ENCODE peak calls at places on chromosomes 4 and X, in four cellular contexts. D, N, M and O are unnamed samples.

GRCh38 chr4:170227928-170228327 is 138.2 kb upstream of the AADAT start:
- DNase-seq in D (no peak), M (no peak), N (no peak), O (no peak)

GRCh38 chr4:86542319-86543027 is 51.6 kb upstream of the PTPN13 start:
- DNase-seq in D (no peak), N (no peak), M (no peak), O (no peak)

GRCh38 chr4:106418444-106418843 is 49.9 kb upstream of the GIMD1 start:
- DNase-seq in M (no peak), D (no peak), N (peak), O (no peak)

GRCh38 chr4:81215219-81215892 is at the start of gene PRKG2:
- DNase-seq in N (no peak), M (no peak), D (no peak), O (no peak)

GRCh38 chr4:188029114-188029513 is 33.5 kb downstream of the ZFP42 start:
- DNase-seq in N (no peak), M (no peak), D (no peak), O (no peak)

GRCh38 chr4:160175064-160175643 is 1072.3 kb downstream of the RAPGEF2 start:
- DNase-seq in M (no peak), D (no peak), N (no peak), O (no peak)

GRCh38 chr4:8245879-8246833 is 23.4 kb upstream of the HTRA3 start:
- DNase-seq in M (no peak), N (no peak), D (no peak), O (no peak)

GRCh38 chr4:87937523-87937922 is 38.0 kb upstream of the SPP1 start:
- DNase-seq in M (no peak), D (no peak), N (no peak), O (no peak)

GRCh38 chr4:139817657-139818452 is 152.2 kb downstream of the MGST2 start:
- DNase-seq in M (no peak), N (no peak), D (no peak), O (no peak)

GRCh38 chrX:9690046-9690445 is 75.6 kb downstream of the GPR143 start:
- DNase-seq in M (no peak), D (no peak), N (no peak), O (no peak)

GRCh38 chr4:54333657-54334056 is 104.6 kb downstream of the PDGFRA start:
- DNase-seq in M (no peak), N (no peak), D (peak), O (no peak)

GRCh38 chrX:30275498-30275897 is 28.6 kb downstream of the MAGEB1 start:
- DNase-seq in D (no peak), N (no peak), M (no peak), O (no peak)

GRCh38 chr4:186068581-186069402 is at the start of gene TLR3:
- DNase-seq in D (no peak), M (no peak), N (no peak), O (no peak)

GRCh38 chr4:159463235-159463634 is 360.4 kb downstream of the RAPGEF2 start:
- DNase-seq in N (no peak), D (no peak), M (no peak), O (no peak)

GRCh38 chrX:150192846-150193245 is 170.3 kb upstream of the MAMLD1 start:
- DNase-seq in M (no peak), D (no peak), N (no peak), O (no peak)

GRCh38 chrX:47484885-47485284 is 1.9 kb upstream of the ZNF41 start:
- DNase-seq in M (no peak), D (no peak), N (no peak), O (no peak)

GRCh38 chrX:96579252-96579651 is 105.4 kb upstream of the DIAPH2 start:
- DNase-seq in M (no peak), N (no peak), D (no peak), O (no peak)

GRCh38 chr4:121062466-121062975 is 9.8 kb downstream of the NDNF start:
- DNase-seq in M (no peak), D (no peak), N (no peak), O (no peak)

GRCh38 chrX:134544614-134545255 is 84.8 kb downstream of the HPRT1 start:
- DNase-seq in D (no peak), N (peak), M (no peak), O (no peak)

GRCh38 chrX:150942958-150943594 is 40.1 kb upstream of the HMGB3 start:
- DNase-seq in N (no peak), M (no peak), D (no peak), O (no peak)

GRCh38 chrX:45515262-45516215 is 314.9 kb upstream of the DIPK2B start:
- DNase-seq in D (no peak), N (peak), M (peak), O (peak)

GRCh38 chr4:156933633-156934258 is 37.9 kb downstream of the PDGFC start:
- DNase-seq in N (no peak), D (no peak), M (peak), O (no peak)

GRCh38 chr4:108850407-108850709 is 87.5 kb upstream of the ETNPPL start:
- DNase-seq in M (no peak), D (no peak), N (no peak), O (no peak)

GRCh38 chr4:139184129-139184528 is 7.1 kb upstream of the ELF2 start:
- DNase-seq in D (no peak), M (no peak), N (no peak), O (no peak)

GRCh38 chr4:128379860-128380259 is 92.2 kb upstream of the PGRMC2 start:
- DNase-seq in N (peak), M (peak), D (no peak), O (no peak)

GRCh38 chrX:44675364-44676024 is 132.8 kb upstream of the FUNDC1 start:
- DNase-seq in D (no peak), N (peak), M (no peak), O (no peak)

GRCh38 chr4:184684491-184685189 is 35.1 kb downstream of the PRIMPOL start:
- DNase-seq in N (no peak), D (no peak), M (no peak), O (no peak)

GRCh38 chr4:54315561-54315960 is 86.5 kb downstream of the PDGFRA start:
- DNase-seq in D (no peak), M (no peak), N (no peak), O (no peak)

GRCh38 chrX:78199851-78200250 is 60.4 kb upstream of the TAF9B start:
- DNase-seq in D (no peak), M (peak), N (peak), O (no peak)

GRCh38 chr4:3202836-3203820 is 45.8 kb upstream of the MSANTD1 start:
- DNase-seq in D (no peak), N (no peak), M (peak), O (no peak)

GRCh38 chr4:143558823-143559756 is 45.6 kb downstream of the SMARCA5 start:
- DNase-seq in D (peak), M (peak), N (peak), O (peak)

GRCh38 chrX:75061701-75062100 is 94.4 kb downstream of the ABCB7 start:
- DNase-seq in M (no peak), N (no peak), D (no peak), O (no peak)

DNA sequence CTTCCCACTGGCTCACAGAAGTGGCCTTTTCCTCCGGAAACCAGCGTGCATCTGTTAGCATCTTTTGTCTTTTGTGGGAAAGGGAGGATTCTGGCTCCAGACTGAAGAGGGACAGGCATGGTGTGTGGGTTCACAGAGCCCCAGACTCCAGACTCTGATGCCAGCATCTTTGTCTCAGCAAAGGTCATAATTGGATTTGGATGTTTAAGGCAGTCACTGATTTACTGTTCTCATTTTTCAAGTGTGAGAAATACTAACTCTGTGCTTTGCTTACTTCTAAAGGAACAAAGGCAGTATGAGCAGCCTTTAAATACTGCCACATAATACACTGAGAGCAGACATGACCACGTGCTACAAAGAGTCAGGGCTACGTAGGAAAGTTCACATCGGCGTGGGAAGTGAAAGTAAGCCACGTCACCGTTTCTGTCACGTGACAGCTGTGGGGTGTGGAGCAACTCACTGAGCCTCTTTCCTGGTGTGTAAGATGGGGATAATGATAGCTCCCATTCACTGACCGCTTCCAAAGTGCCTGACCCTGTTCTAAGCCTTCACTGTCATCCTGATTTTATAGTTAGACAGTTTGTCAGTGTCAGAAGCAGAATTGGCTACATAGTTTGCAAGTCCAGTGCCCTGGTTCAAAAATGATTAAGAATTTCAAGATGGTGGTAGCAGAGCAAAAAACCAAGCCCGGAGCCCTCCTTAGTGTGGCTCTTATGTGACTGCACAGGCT is 24.8 kb upstream of the TMSB4X start:
- DNase-seq in N (no peak), D (peak), M (no peak), O (peak)
- H3K27ac ChIP-seq in N (peak), D (peak), M (no peak), O (peak)

DNA sequence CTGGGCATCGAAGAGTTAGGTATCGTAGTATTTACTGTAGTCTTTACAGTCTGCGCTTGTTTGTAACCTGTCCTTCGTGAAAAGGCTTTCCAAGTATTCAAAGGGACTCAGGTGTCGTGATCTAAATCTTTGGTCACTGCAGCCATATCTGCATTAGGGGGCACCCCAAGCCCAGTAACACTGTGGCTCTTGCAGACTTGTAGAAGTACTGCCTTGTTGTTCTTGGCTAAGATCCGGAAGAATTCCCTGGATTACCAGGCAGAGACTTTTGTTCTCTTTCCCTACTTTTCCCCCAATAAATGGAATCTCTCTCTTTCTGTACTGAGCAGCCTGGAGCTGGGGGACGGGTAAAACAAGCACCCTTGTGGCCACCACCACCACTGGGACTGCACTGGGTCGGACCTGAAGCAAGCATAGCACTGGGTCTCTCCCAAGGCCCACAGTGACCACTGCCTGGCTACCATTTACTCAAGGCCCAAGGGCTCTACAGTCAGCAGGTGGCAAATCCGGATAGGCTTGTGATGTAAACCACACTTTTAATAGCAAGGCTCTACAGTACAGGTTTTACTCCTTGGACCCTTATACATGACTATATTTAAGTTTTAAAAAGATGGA is 12.0 kb downstream of the CXorf58 start:
- DNase-seq in M (peak), N (no peak), D (no peak), O (no peak)
- H3K27ac ChIP-seq in M (no peak), N (no peak), D (no peak), O (no peak)

GRCh38 chrX:32877592-32877991 is 333.8 kb downstream of the DMD start:
- DNase-seq in M (no peak), N (no peak), D (no peak), O (no peak)
- H3K27ac ChIP-seq in M (no peak), N (no peak), D (no peak), O (no peak)

GRCh38 chr4:110417151-110417550 is 58.8 kb upstream of the ENPEP start:
- DNase-seq in M (no peak), D (no peak), N (no peak), O (no peak)

GRCh38 chr4:110412354-110412753 is 63.6 kb upstream of the ENPEP start:
- DNase-seq in M (no peak), N (peak), D (no peak), O (no peak)

GRCh38 chr4:110415451-110415850 is 60.5 kb upstream of the ENPEP start:
- DNase-seq in N (no peak), M (no peak), D (no peak), O (no peak)

GRCh38 chr4:110411599-110412011 is 64.3 kb upstream of the ENPEP start:
- DNase-seq in D (no peak), M (no peak), N (peak), O (no peak)

DNA sequence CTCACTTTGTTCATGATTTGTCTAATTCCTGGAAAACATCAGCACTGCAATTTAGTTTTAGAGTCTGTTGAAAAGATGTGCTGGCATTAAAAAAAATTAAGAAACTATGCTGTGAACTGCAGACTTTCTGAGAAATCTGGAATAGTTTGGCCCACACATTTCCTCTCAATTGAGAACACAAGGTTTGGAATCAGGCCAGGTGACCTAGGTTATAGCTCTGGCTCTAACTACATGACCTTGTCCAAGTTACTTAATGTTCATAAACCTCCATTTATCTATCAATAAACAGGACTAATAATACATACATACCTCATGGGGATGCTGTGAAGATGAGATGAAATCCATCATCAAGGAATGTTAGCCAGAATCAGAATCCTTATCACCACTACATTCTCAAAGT is 61.4 kb upstream of the ENPEP start:
- DNase-seq in N (no peak), D (no peak), M (no peak), O (no peak)
- H3K27ac ChIP-seq in N (no peak), D (no peak), M (no peak), O (no peak)

GRCh38 chr4:69115851-69116213 is 19.6 kb downstream of the UGT2B7 start:
- DNase-seq in D (no peak), N (no peak), M (peak), O (no peak)
- H3K27ac ChIP-seq in D (no peak), N (no peak), M (peak), O (no peak)

DNA sequence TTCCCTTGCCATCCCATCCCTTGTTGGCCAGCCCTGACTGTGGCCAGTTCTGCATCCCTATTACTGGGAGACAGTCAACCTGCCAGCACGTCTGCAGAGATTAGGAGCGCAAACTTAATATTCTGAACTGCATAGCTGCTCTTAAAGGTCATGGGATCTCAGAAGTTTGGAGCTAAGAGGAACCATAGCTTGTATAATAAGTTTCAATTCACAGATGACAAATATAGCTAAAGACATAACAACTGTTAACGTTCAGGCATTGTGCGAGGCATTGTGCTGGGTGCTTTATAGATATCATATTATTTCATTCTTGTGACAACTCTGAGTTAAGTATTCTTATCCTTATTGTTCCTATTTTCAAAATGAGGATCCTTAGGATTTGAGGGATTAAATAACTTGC is 3.7 kb downstream of the SCARB2 start:
- DNase-seq in D (no peak), M (no peak), N (no peak), O (no peak)
- H3K27ac ChIP-seq in D (peak), M (no peak), N (peak), O (no peak)

GRCh38 chrX:154516655-154517100 is 646 bp upstream of the FAM3A start:
- DNase-seq in N (no peak), M (no peak), D (no peak), O (no peak)
- H3K27ac ChIP-seq in N (peak), M (peak), D (peak), O (peak)

GRCh38 chrX:136182394-136182793 is 35.1 kb downstream of the FHL1 start:
- DNase-seq in D (no peak), N (no peak), M (no peak), O (no peak)

GRCh38 chrX:136171420-136171819 is 24.1 kb downstream of the FHL1 start:
- DNase-seq in M (no peak), D (no peak), N (no peak), O (no peak)

GRCh38 chrX:136179133-136179532 is 31.8 kb downstream of the FHL1 start:
- DNase-seq in M (no peak), N (no peak), D (no peak), O (no peak)

DNA sequence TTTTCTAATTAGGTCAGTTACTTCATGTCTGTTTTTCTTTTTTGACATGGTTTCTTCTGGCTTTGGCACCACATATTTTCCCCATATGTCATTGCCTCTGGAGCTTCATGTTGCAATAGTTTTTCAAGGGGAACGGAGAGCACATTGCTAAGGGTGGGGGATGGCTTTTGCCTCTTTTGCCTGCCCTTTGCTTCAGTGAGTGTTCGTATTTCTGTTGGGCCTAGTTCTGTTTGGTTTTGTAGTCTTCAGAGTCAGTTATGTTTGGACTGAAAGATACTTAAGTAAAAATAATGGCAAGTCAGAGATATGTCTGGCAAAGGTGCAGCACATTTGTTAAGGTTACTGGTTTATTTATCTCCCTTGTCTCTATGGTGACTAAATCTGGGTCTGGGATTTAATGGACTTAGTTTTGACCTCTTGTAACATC is 29.1 kb downstream of the FHL1 start:
- DNase-seq in D (no peak), M (no peak), N (no peak), O (no peak)
- H3K27ac ChIP-seq in D (no peak), M (no peak), N (peak), O (no peak)